ENCODE peak calls at places on chromosomes 12 and 14, in four cellular contexts. One of them, this sample, is unnamed.

GRCh38 chr12:116265361-116266128 is 11.9 kb downstream of the MED13L start:
- DNase-seq in H1: no peak
- DNase-seq in GM12878: no peak
- DNase-seq in K562: no peak
- DNase-seq in this sample: no peak

GRCh38 chr14:30069536-30069935 is 141.9 kb upstream of the PRKD1 start:
- DNase-seq in H1: no peak
- DNase-seq in GM12878: no peak
- DNase-seq in K562: no peak
- DNase-seq in this sample: no peak

GRCh38 chr12:81992461-81992860 is 233.3 kb upstream of the PPFIA2 start:
- DNase-seq in H1: no peak
- DNase-seq in GM12878: no peak
- DNase-seq in K562: no peak
- DNase-seq in this sample: no peak

GRCh38 chr12:96193725-96194571 is at the start of gene ELK3:
- DNase-seq in H1: peak; percentile 61
- DNase-seq in GM12878: no peak
- DNase-seq in K562: peak; percentile 77
- DNase-seq in this sample: peak; percentile 50

GRCh38 chr12:40648519-40648918 is 43.7 kb upstream of the CNTN1 start:
- DNase-seq in H1: no peak
- DNase-seq in GM12878: no peak
- DNase-seq in K562: no peak
- DNase-seq in this sample: no peak

GRCh38 chr14:106372870-106373657 is 846.7 kb downstream of the TMEM121 start:
- DNase-seq in H1: peak; percentile 65
- DNase-seq in GM12878: no peak
- DNase-seq in K562: peak; percentile 67
- DNase-seq in this sample: peak; percentile 42

GRCh38 chr12:55724226-55724939 is 4.2 kb downstream of the RDH5 start:
- DNase-seq in H1: peak; percentile 76
- DNase-seq in GM12878: no peak
- DNase-seq in K562: peak; percentile 69
- DNase-seq in this sample: peak; percentile 60

GRCh38 chr12:75650989-75651695 is 139.7 kb upstream of the KRR1 start:
- DNase-seq in H1: no peak
- DNase-seq in GM12878: no peak
- DNase-seq in K562: no peak
- DNase-seq in this sample: no peak

GRCh38 chr12:11136075-11136474 is 1.6 kb upstream of the TAS2R30 start:
- DNase-seq in H1: no peak
- DNase-seq in GM12878: no peak
- DNase-seq in K562: no peak
- DNase-seq in this sample: no peak

GRCh38 chr12:80293759-80294158 is 150.3 kb upstream of the PTPRQ start:
- DNase-seq in H1: no peak
- DNase-seq in GM12878: peak; percentile 43
- DNase-seq in K562: no peak
- DNase-seq in this sample: no peak

GRCh38 chr14:67004521-67004920 is 184.7 kb upstream of the GARIN2 start:
- DNase-seq in H1: no peak
- DNase-seq in GM12878: no peak
- DNase-seq in K562: no peak
- DNase-seq in this sample: no peak

GRCh38 chr14:92959761-92960680 is 37.1 kb downstream of the CHGA start:
- DNase-seq in H1: no peak
- DNase-seq in GM12878: no peak
- DNase-seq in K562: no peak
- DNase-seq in this sample: no peak

GRCh38 chr14:69982220-69982795 is 103.1 kb downstream of the SMOC1 start:
- DNase-seq in H1: no peak
- DNase-seq in GM12878: no peak
- DNase-seq in K562: no peak
- DNase-seq in this sample: no peak

GRCh38 chr12:104630230-104630670 is 173.5 kb downstream of the CHST11 start:
- DNase-seq in H1: no peak
- DNase-seq in GM12878: no peak
- DNase-seq in K562: no peak
- DNase-seq in this sample: no peak

GRCh38 chr12:104628338-104629135 is 171.8 kb downstream of the CHST11 start:
- DNase-seq in H1: no peak
- DNase-seq in GM12878: no peak
- DNase-seq in K562: no peak
- DNase-seq in this sample: no peak

GRCh38 chr12:104627975-104628322 is 171.2 kb downstream of the CHST11 start:
- DNase-seq in H1: no peak
- DNase-seq in GM12878: no peak
- DNase-seq in K562: no peak
- DNase-seq in this sample: no peak

GRCh38 chr12:104626069-104626690 is 169.4 kb downstream of the CHST11 start:
- DNase-seq in H1: no peak
- DNase-seq in GM12878: no peak
- DNase-seq in K562: no peak
- DNase-seq in this sample: no peak

GRCh38 chr12:104627231-104627974 is 170.7 kb downstream of the CHST11 start:
- DNase-seq in H1: no peak
- DNase-seq in GM12878: no peak
- DNase-seq in K562: no peak
- DNase-seq in this sample: no peak
- TF ChIP-seq HDAC2 in H1: no peak
- TF ChIP-seq HDAC2 in GM12878: no peak
- TF ChIP-seq HDAC2 in K562: no peak
- TF ChIP-seq HDAC2 in this sample: no peak

DNA sequence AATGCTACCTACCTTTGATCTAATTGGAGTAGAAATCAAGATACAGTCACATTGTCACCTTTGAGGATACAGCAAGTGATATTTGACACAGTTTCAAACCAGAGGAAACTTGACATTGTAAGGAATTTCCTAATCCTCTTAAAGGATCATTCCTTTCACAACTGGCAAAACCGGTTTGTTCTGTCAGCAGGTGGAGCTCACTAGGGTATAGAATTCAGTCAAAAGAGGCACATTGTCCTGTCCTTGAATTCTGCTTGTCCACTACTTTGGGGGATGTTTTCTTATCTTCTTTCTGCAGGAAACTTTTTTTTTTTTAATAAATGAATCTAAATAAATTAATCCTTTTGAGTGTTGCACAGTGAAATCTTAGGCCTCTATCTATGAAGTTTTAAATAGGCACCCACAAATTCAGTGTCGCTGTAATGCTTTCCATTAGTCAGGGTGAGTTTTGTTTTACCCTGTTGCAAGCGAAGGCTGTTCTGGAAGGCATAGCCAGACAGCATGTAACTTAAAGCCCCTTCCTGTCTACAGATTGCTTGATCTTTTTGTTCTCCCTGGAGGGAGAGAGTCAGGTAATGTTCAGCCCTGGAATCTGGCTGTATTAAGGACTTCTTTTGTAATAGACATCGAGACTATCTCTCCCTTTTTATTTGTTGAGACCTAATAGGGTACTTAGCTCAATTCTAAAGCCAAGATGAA is 285.0 kb upstream of the RGS6 start:
- DNase-seq in H1: no peak
- DNase-seq in GM12878: no peak
- DNase-seq in K562: no peak
- DNase-seq in this sample: no peak
- TF ChIP-seq YY1 in H1: peak; percentile 31
- TF ChIP-seq YY1 in GM12878: no peak
- TF ChIP-seq YY1 in K562: no peak
- TF ChIP-seq YY1 in this sample: no peak

GRCh38 chr14:53519137-53519536 is 366.0 kb upstream of the DDHD1 start:
- DNase-seq in H1: no peak
- DNase-seq in GM12878: no peak
- DNase-seq in K562: no peak
- DNase-seq in this sample: no peak

GRCh38 chr14:53520529-53520928 is 367.4 kb upstream of the DDHD1 start:
- DNase-seq in H1: no peak
- DNase-seq in GM12878: no peak
- DNase-seq in K562: no peak
- DNase-seq in this sample: no peak

GRCh38 chr14:53516261-53516774 is 363.2 kb upstream of the DDHD1 start:
- DNase-seq in H1: no peak
- DNase-seq in GM12878: no peak
- DNase-seq in K562: no peak
- DNase-seq in this sample: no peak

GRCh38 chr14:53515264-53515663 is 362.1 kb upstream of the DDHD1 start:
- DNase-seq in H1: no peak
- DNase-seq in GM12878: no peak
- DNase-seq in K562: no peak
- DNase-seq in this sample: no peak

DNA sequence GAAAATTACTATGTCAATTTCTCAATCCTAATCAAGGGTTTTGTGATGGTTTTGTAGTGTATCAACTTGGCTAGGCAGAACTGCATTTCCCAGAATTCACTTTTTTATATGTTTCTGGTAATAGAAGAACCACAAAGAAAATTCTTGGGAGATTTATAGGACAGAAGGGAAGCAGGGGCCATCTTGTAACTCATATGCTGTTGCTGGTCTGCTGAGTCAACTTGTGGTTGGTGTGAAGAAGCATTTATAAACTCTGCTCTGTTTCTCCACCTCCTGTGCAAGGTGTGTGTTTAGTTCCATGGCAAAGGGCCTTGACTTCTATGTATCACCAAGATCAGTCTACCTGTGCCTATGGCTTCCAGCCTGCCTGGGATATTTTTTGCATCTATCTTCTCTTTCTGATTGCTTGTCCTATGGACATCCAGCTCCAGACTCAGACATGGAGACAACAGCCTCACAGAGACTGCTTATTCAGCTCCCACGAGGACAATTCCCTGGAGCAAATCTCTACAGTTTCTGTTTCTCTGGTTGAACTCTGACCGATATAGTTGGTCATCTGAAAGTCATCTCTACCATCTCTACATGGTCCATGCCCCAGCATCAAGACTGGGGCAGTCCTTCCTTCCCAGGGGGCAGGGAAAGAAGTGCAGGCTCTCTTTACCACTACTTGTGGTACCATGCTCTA is 364.3 kb upstream of the DDHD1 start:
- DNase-seq in H1: no peak
- DNase-seq in GM12878: no peak
- DNase-seq in K562: no peak
- DNase-seq in this sample: no peak
- TF ChIP-seq HDAC2 in H1: no peak
- TF ChIP-seq HDAC2 in GM12878: no peak
- TF ChIP-seq HDAC2 in K562: no peak
- TF ChIP-seq HDAC2 in this sample: no peak

GRCh38 chr12:53820907-53821306 is 69.1 kb upstream of the CISTR start:
- DNase-seq in H1: no peak
- DNase-seq in GM12878: no peak
- DNase-seq in K562: no peak
- DNase-seq in this sample: no peak

GRCh38 chr12:53817021-53817389 is 65.2 kb upstream of the CISTR start:
- DNase-seq in H1: no peak
- DNase-seq in GM12878: no peak
- DNase-seq in K562: no peak
- DNase-seq in this sample: no peak

GRCh38 chr12:53816360-53817020 is 64.7 kb upstream of the CISTR start:
- DNase-seq in H1: no peak
- DNase-seq in GM12878: no peak
- DNase-seq in K562: no peak
- DNase-seq in this sample: no peak

GRCh38 chr12:53824001-53824716 is 72.4 kb upstream of the CISTR start:
- DNase-seq in H1: no peak
- DNase-seq in GM12878: no peak
- DNase-seq in K562: no peak
- DNase-seq in this sample: no peak

DNA sequence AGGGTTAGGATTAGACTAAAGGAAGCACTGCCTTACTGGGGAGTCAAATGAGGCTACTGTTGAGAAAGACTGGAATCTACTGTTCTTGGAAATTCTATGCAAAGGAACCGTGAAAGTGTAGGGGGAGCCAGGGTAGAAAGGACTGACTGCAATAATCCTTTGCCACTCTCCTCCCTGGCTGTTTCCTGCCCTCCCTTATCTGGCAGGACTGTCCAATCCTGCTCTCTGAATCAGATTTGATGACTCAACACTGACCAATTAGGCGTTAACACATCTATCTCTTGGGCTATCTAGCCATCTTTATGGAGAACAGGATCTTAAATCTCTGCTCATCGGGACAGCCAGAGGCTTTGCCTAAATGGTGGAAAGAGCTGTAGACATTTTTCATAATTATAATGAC is 68.7 kb upstream of the CISTR start:
- DNase-seq in H1: no peak
- DNase-seq in GM12878: no peak
- DNase-seq in K562: no peak
- DNase-seq in this sample: no peak
- TF ChIP-seq YY1 in H1: no peak
- TF ChIP-seq YY1 in GM12878: no peak
- TF ChIP-seq YY1 in K562: no peak
- TF ChIP-seq YY1 in this sample: no peak

GRCh38 chr12:84727964-84728363 is 184.6 kb downstream of the SLC6A15 start:
- DNase-seq in H1: no peak
- DNase-seq in GM12878: no peak
- DNase-seq in K562: no peak
- DNase-seq in this sample: peak; percentile 33

GRCh38 chr12:84732941-84733340 is 179.7 kb downstream of the SLC6A15 start:
- DNase-seq in H1: no peak
- DNase-seq in GM12878: no peak
- DNase-seq in K562: no peak
- DNase-seq in this sample: no peak

DNA sequence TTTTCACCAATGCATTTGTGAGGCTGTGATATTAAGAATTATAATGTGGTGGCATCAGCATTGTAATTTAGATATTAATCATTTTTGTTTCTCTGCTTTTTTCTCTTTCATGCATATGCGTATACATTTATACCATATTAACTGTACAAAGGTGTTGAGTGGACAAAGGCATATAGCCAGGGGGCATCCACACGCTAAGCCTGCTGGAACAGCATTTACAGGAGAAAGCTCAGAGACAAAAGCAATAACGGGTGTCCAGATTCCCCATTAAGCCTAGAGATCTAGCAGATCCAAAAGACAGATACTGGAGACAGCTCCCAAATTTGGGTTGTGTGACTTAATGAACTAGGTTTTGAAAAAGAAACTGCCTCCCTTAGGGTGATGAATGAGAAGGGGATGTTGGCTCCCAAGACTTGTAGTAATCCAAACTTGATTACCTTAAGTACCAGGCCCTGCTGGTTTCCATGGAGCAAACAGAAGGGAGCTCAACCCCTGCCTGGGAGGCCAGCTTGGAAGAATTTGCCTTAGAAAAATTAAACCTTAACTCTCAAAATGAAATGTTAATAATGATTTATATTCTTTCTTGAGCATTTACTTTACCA is 181.9 kb downstream of the SLC6A15 start:
- DNase-seq in H1: no peak
- DNase-seq in GM12878: no peak
- DNase-seq in K562: no peak
- DNase-seq in this sample: no peak
- TF ChIP-seq HDAC2 in H1: no peak
- TF ChIP-seq HDAC2 in GM12878: no peak
- TF ChIP-seq HDAC2 in K562: no peak
- TF ChIP-seq HDAC2 in this sample: no peak

DNA sequence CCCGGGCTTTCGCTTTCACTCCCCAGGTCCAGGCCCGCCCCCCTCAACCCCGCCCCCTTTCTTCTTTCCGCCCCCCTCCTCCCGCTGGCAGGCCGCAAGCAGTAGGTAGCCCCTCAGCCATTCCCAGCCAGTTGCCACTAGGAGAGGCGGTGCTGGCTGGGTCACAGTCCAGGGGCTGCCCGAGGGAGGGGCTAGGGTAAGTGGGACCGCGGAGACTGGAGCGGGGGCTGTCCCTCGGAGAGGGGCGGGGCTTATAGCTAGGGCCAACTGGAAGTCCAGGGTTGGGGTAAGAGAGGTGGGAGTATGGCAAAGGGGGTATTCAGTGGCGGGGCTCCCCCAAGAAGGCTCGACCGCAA is 190 bp upstream of the PSME2 start:
- DNase-seq in H1: no peak
- DNase-seq in GM12878: peak; percentile 93
- DNase-seq in K562: peak; percentile 94
- DNase-seq in this sample: peak; percentile 100
- TF ChIP-seq YY1 in H1: no peak
- TF ChIP-seq YY1 in GM12878: peak; percentile 8
- TF ChIP-seq YY1 in K562: no peak
- TF ChIP-seq YY1 in this sample: peak; percentile 81

This sample was measured in HepG2.